ENCODE peak calls at places on chromosome 3, in four cellular contexts. One of them, this sample, is unnamed.

GRCh38 chr3:44058022-44058867 is 183.4 kb upstream of the TOPAZ1 start:
- DNase-seq in head of caudate nucleus: peak
- DNase-seq in NCI-H1092: no peak
- DNase-seq in breast epithelium: no peak
- DNase-seq in this sample: peak

GRCh38 chr3:64368163-64369025 is 143.1 kb upstream of the PRICKLE2 start:
- DNase-seq in head of caudate nucleus: no peak
- DNase-seq in NCI-H1092: no peak
- DNase-seq in breast epithelium: no peak
- DNase-seq in this sample: no peak

GRCh38 chr3:9153763-9154601 is 95.5 kb downstream of the SRGAP3 start:
- DNase-seq in head of caudate nucleus: no peak
- DNase-seq in NCI-H1092: no peak
- DNase-seq in breast epithelium: no peak
- DNase-seq in this sample: no peak

GRCh38 chr3:6965881-6966280 is 105.0 kb downstream of the GRM7 start:
- DNase-seq in head of caudate nucleus: no peak
- DNase-seq in NCI-H1092: no peak
- DNase-seq in breast epithelium: no peak
- DNase-seq in this sample: no peak

GRCh38 chr3:11803977-11804903 is 42.4 kb downstream of the TAMM41 start:
- DNase-seq in head of caudate nucleus: no peak
- DNase-seq in NCI-H1092: no peak
- DNase-seq in breast epithelium: no peak
- DNase-seq in this sample: no peak

GRCh38 chr3:167887096-167887495 is 151.6 kb downstream of the SERPINI1 start:
- DNase-seq in head of caudate nucleus: no peak
- DNase-seq in NCI-H1092: no peak
- DNase-seq in breast epithelium: no peak
- DNase-seq in this sample: no peak

GRCh38 chr3:133540896-133541674 is 32.4 kb upstream of the CDV3 start:
- DNase-seq in head of caudate nucleus: no peak
- DNase-seq in NCI-H1092: no peak
- DNase-seq in breast epithelium: no peak
- DNase-seq in this sample: no peak

GRCh38 chr3:161770532-161771386 is 274.2 kb downstream of the OTOL1 start:
- DNase-seq in head of caudate nucleus: no peak
- DNase-seq in NCI-H1092: no peak
- DNase-seq in breast epithelium: no peak
- DNase-seq in this sample: peak

GRCh38 chr3:8840556-8840955 is 71.1 kb upstream of the OXTR start:
- DNase-seq in head of caudate nucleus: no peak
- DNase-seq in NCI-H1092: no peak
- DNase-seq in breast epithelium: no peak
- DNase-seq in this sample: no peak

GRCh38 chr3:181278468-181279238 is 289.1 kb upstream of the DNAJC19 start:
- DNase-seq in head of caudate nucleus: no peak
- DNase-seq in NCI-H1092: no peak
- DNase-seq in breast epithelium: no peak
- DNase-seq in this sample: no peak

This sample was measured in smooth muscle cell of the brain vasculature.